ENCODE peak calls at places on chromosomes 16 and 17, in nine cellular contexts. S is body of pancreas, P is tibial nerve, A is prostate gland, O is sigmoid colon, U is adrenal gland, J is right lobe of liver, T is spleen, Q is NB4. H is an unnamed sample.

GRCh38 chr17:38322156-38322779 is 21.5 kb downstream of the GPR179 start:
- DNase-seq in P (peak), U (peak), S (peak), J (peak), O (peak), T (peak), A (no peak), Q (peak), H (peak)

GRCh38 chr17:47072881-47073280 is 93.8 kb upstream of the RPRML start:
- DNase-seq in A (no peak), S (no peak), Q (peak), J (no peak), P (peak), O (no peak), U (no peak), T (no peak), H (no peak)

GRCh38 chr17:12584727-12585126 is 81.0 kb upstream of the MYOCD start:
- DNase-seq in T (no peak), O (no peak), U (no peak), A (no peak), S (no peak), Q (no peak), P (no peak), J (no peak), H (no peak)

GRCh38 chr17:70871180-70871818 is 702.0 kb downstream of the KCNJ2 start:
- DNase-seq in P (no peak), Q (no peak), T (no peak), A (no peak), S (no peak), U (no peak), O (no peak), J (peak), H (no peak)

GRCh38 chr16:54283735-54284318 is 2.8 kb downstream of the IRX3 start:
- DNase-seq in S (no peak), O (no peak), Q (peak), U (peak), A (no peak), J (no peak), T (no peak), P (no peak), H (no peak)

GRCh38 chr17:76452102-76452645 is 778 bp downstream of the UBE2O start:
- DNase-seq in O (no peak), J (no peak), Q (no peak), T (peak), P (no peak), A (no peak), U (no peak), S (peak), H (no peak)

GRCh38 chr16:8374586-8374985 is 215.7 kb downstream of the TMEM114 start:
- DNase-seq in P (no peak), U (no peak), A (no peak), Q (no peak), J (no peak), O (no peak), S (no peak), T (no peak), H (no peak)

GRCh38 chr16:4489030-4489429 is 12.8 kb downstream of the HMOX2 start:
- DNase-seq in A (no peak), Q (no peak), U (no peak), J (no peak), T (no peak), S (no peak), P (no peak), O (no peak), H (no peak)

GRCh38 chr17:2061441-2061797 is 6.5 kb downstream of the HIC1 start:
- DNase-seq in Q (no peak), T (no peak), P (no peak), S (peak), A (no peak), J (no peak), U (peak), O (no peak), H (no peak)

GRCh38 chr16:22890976-22891375 is 77.0 kb downstream of the HS3ST2 start:
- DNase-seq in P (no peak), T (no peak), O (no peak), Q (no peak), A (no peak), S (no peak), J (no peak), U (no peak), H (no peak)

GRCh38 chr17:58369214-58370031 is 17.4 kb upstream of the SUPT4H1 start:
- DNase-seq in Q (no peak), P (no peak), U (no peak), T (no peak), J (peak), O (no peak), A (no peak), S (no peak), H (no peak)
- TF ChIP-seq POLR2A in Q (no peak), P (no peak), U (no peak), T (no peak), J (no peak), O (no peak), A (no peak), S (no peak), H (no peak)

GRCh38 chr16:80637621-80638020 is 96.8 kb downstream of the DYNLRB2 start:
- DNase-seq in A (no peak), P (no peak), Q (no peak), U (no peak), S (no peak), O (no peak), J (no peak), T (no peak), H (no peak)

GRCh38 chr16:80640316-80640715 is 99.5 kb downstream of the DYNLRB2 start:
- DNase-seq in O (no peak), S (no peak), J (no peak), U (no peak), Q (no peak), P (no peak), T (no peak), A (no peak), H (no peak)

GRCh38 chr16:80639636-80640035 is 98.8 kb downstream of the DYNLRB2 start:
- DNase-seq in Q (no peak), J (no peak), O (no peak), P (no peak), T (no peak), A (no peak), S (no peak), U (no peak), H (no peak)
- TF ChIP-seq CTCF in Q (no peak), J (no peak), O (no peak), P (no peak), T (no peak), A (no peak), S (no peak), U (no peak), H (no peak)

GRCh38 chr16:31136287-31136662 is 748 bp upstream of the PRSS8 start:
- DNase-seq in P (no peak), T (no peak), S (no peak), O (no peak), A (no peak), J (no peak), Q (no peak), U (no peak), H (no peak)

GRCh38 chr16:31134091-31134571 is 1.4 kb downstream of the PRSS8 start:
- DNase-seq in Q (peak), T (no peak), O (no peak), U (no peak), S (peak), P (no peak), A (no peak), J (no peak), H (peak)

GRCh38 chr16:31132979-31133599 is 2.4 kb downstream of the PRSS8 start:
- DNase-seq in O (no peak), U (no peak), A (no peak), S (no peak), P (no peak), J (no peak), T (no peak), Q (no peak), H (no peak)

GRCh38 chr16:31134625-31135534 is 647 bp downstream of the PRSS8 start:
- DNase-seq in P (no peak), Q (peak), O (no peak), T (no peak), S (peak), A (peak), J (no peak), U (no peak), H (no peak)

DNA sequence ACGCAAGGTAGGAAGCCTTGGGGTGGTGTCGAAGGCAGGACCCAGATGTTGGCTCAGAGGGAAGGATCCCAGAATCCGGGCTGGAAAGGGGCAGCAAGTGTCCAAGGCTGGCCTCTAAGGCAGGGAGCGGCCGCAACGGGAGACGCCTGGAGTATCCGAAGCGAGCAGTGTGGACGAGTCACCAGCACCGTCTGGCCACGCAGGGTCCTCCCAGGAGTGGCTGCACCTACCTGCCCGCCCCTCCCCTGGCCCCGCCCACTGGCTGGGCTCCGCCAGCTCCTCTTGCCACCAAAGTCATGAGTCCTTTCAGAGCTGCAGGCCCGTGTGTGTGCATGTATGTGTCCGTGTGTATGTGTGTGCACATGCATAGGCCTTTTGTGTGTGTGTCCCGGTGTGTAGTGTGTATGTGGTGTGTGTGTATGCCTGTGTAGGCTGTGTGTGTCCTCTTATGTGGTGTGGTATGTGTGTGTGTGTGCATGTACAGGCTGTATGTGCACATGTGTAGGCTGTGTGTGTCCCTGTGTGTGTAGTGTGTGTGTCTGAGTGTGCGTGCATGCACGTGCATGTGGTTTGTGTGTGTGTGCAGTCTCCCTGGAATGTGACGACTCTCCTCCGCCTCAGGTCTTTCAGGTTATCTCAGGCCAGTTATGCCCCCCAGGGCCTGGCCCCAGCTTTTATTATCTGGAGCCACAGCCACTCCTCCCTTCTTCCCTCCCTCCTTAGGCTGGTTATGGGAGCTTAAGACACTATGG is at the start of gene PRSS8:
- DNase-seq in S (peak), T (no peak), A (peak), Q (no peak), O (no peak), P (no peak), U (no peak), J (peak), H (no peak)
- H3K4me3 ChIP-seq in S (peak), T (no peak), A (peak), Q (no peak), O (peak), P (no peak), U (no peak), J (peak), H (no peak)

GRCh38 chr16:67537270-67537635 is 8.6 kb downstream of the RIPOR1 start:
- DNase-seq in T (peak), Q (no peak), S (peak), A (peak), J (no peak), U (peak), O (peak), P (no peak), H (peak)
- TF ChIP-seq POLR2A in T (no peak), Q (no peak), S (peak), A (peak), J (peak), U (peak), O (no peak), P (peak), H (no peak)

GRCh38 chr16:684067-684794 is at the start of gene JMJD8:
- DNase-seq in U (peak), J (peak), S (peak), P (peak), O (peak), A (peak), Q (peak), T (peak), H (peak)
- TF ChIP-seq CTCF in U (no peak), J (no peak), S (no peak), P (no peak), O (no peak), A (no peak), Q (no peak), T (no peak), H (no peak)

DNA sequence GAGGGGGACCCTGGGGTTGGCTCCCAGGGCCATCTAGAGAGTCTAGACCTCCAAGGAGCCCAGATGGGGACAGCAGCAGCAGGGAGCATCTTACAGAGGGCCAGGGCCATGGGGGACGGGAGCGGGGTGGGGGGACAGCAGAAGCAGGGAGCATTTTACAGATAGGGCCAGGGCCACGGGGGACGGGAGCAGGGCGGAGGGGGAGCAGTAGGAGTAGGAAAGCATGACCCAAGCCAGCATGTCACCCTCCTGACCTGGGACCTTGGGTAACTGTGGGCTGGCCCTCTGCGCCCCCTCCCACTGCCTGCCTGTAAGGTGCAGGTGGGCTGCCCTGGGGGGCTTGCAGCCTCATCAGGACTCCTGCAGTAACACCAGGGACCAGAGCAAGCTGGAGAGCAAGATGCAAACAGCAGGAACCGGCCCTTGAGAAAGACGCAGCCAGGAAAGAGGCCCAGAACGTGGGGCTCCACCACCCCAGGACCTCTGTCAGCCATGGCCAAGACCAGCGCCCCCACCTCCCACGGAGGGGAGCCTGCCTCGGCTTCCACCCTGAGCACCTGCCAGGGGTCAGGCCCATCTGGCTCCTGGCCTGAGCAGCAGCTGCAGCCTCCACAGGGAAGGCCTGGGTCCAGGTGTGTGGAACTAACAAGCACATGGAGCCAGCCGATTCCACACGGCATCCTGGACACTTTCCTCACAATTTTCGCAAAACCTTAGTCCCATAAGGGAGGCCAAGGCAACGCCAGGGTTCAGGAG is 2.4 kb downstream of the ZNF598 start:
- DNase-seq in A (no peak), U (no peak), T (peak), J (no peak), O (no peak), P (no peak), Q (no peak), S (peak), H (no peak)
- H3K4me3 ChIP-seq in A (no peak), U (no peak), T (peak), J (no peak), O (no peak), P (no peak), Q (peak), S (no peak), H (no peak)

GRCh38 chr17:6755731-6756184 is at the start of gene XAF1:
- DNase-seq in U (peak), T (peak), S (no peak), A (peak), P (peak), O (peak), J (peak), Q (peak), H (peak)
- TF ChIP-seq POLR2A in U (peak), T (no peak), S (no peak), A (no peak), P (no peak), O (no peak), J (peak), Q (no peak), H (no peak)

H was measured in testis.